ENCODE peak calls at places on chromosomes 6 and 20, in five cellular contexts. U is thoracic aorta; A is WTC11; W is Karpas-422; C is naive thymus-derived CD8-positive, alpha-beta T cell. V is an unnamed sample.

GRCh38 chr6:105628156-105628860 is 225.4 kb upstream of the PREP start:
- DNase-seq in U (no peak), A (no peak), W (no peak), C (no peak), V (no peak)

GRCh38 chr6:38482466-38482865 is 157.3 kb downstream of the BTBD9 start:
- DNase-seq in U (no peak), A (no peak), W (no peak), C (no peak), V (no peak)

GRCh38 chr6:2913621-2914317 is 10.7 kb upstream of the SERPINB9 start:
- DNase-seq in U (no peak), A (no peak), W (no peak), C (no peak), V (no peak)

GRCh38 chr20:63580796-63581461 is 6.9 kb upstream of the HELZ2 start:
- DNase-seq in U (no peak), A (peak), W (peak), C (peak), V (peak)

GRCh38 chr6:33732819-33733218 is 13.9 kb downstream of the IP6K3 start:
- DNase-seq in U (no peak), A (no peak), W (no peak), C (no peak), V (no peak)

GRCh38 chr20:57622579-57623381 is 2.6 kb upstream of the ZBP1 start:
- DNase-seq in U (no peak), A (peak), W (peak), C (peak), V (peak)

GRCh38 chr6:169086020-169086419 is 167.6 kb downstream of the THBS2 start:
- DNase-seq in U (no peak), A (no peak), W (no peak), C (no peak), V (no peak)

GRCh38 chr6:27333642-27334040 is 21.6 kb upstream of the POM121L2 start:
- DNase-seq in U (no peak), A (no peak), W (no peak), C (no peak), V (no peak)

GRCh38 chr6:155147958-155148663 is 115.7 kb upstream of the CLDN20 start:
- DNase-seq in U (no peak), A (no peak), W (no peak), C (no peak), V (no peak)

GRCh38 chr6:161413361-161413771 is 139.5 kb upstream of the AGPAT4 start:
- DNase-seq in U (no peak), A (no peak), W (no peak), C (no peak), V (no peak)

GRCh38 chr6:34275128-34275804 is 26.5 kb upstream of the SMIM29 start:
- DNase-seq in U (no peak), A (no peak), W (no peak), C (no peak), V (no peak)

GRCh38 chr6:129163551-129163950 is 280.6 kb downstream of the LAMA2 start:
- DNase-seq in U (no peak), A (no peak), W (no peak), C (no peak), V (no peak)

GRCh38 chr20:38109025-38109541 is 56.0 kb downstream of the TGM2 start:
- DNase-seq in U (no peak), A (no peak), W (no peak), C (no peak), V (no peak)

GRCh38 chr6:49384913-49385312 is 78.1 kb downstream of the MMUT start:
- DNase-seq in U (no peak), A (no peak), W (no peak), C (no peak), V (no peak)

GRCh38 chr6:128494440-128494839 is 26.0 kb downstream of the PTPRK start:
- DNase-seq in U (no peak), A (no peak), W (no peak), C (no peak), V (no peak)

GRCh38 chr6:17057322-17057721 is 44.5 kb upstream of the STMND1 start:
- DNase-seq in U (no peak), A (no peak), W (no peak), C (no peak), V (no peak)

GRCh38 chr20:40467014-40467413 is 222.0 kb downstream of the MAFB start:
- DNase-seq in U (no peak), A (no peak), W (no peak), C (no peak), V (peak)

GRCh38 chr6:145278163-145278807 is 457.0 kb downstream of the EPM2A start:
- DNase-seq in U (no peak), A (no peak), W (no peak), C (no peak), V (no peak)

GRCh38 chr6:33010356-33010755 is 965 bp upstream of the HLA-DOA start:
- DNase-seq in U (no peak), A (no peak), W (no peak), C (no peak), V (no peak)

GRCh38 chr6:40693767-40694166 is 106.6 kb upstream of the LRFN2 start:
- DNase-seq in U (no peak), A (no peak), W (no peak), C (no peak), V (no peak)

V was measured in glutamatergic neuron.